ENCODE peak calls at places on chromosomes 12 and 14, in nine cellular contexts. H is endothelial cell; D is upper lobe of right lung; U is CD8-positive, alpha-beta T cell; L is GM23338; A is upper lobe of left lung; M is tibial nerve; J is fibroblast of pulmonary artery; V is fibroblast of mammary gland. G is an unnamed sample.

GRCh38 chr12:106188249-106188648 is 49.5 kb upstream of the NUAK1 start:
- DNase-seq in J (no peak), U (no peak), L (no peak), H (no peak), A (no peak), V (no peak), M (no peak), D (no peak), G (no peak)

GRCh38 chr14:71932229-71932951 is at the start of gene RGS6:
- DNase-seq in M (no peak), H (peak), J (peak), U (no peak), D (peak), V (no peak), L (peak), A (peak), G (no peak)

GRCh38 chr12:98418357-98419075 is 96.9 kb upstream of the TMPO start:
- DNase-seq in D (peak), L (peak), A (peak), J (peak), U (no peak), M (peak), V (peak), H (no peak), G (no peak)

GRCh38 chr12:83075471-83075870 is 388.8 kb downstream of the TMTC2 start:
- DNase-seq in M (no peak), V (no peak), D (no peak), U (no peak), A (no peak), H (no peak), L (no peak), J (no peak), G (no peak)

GRCh38 chr12:5276327-5276880 is 155.5 kb upstream of the NTF3 start:
- DNase-seq in L (no peak), M (no peak), U (no peak), A (no peak), D (no peak), H (no peak), J (no peak), V (no peak), G (no peak)

GRCh38 chr12:59431266-59431665 is 164.6 kb upstream of the SLC16A7 start:
- DNase-seq in L (peak), A (no peak), V (peak), U (no peak), H (no peak), M (no peak), D (no peak), J (peak), G (no peak)

GRCh38 chr12:95615735-95616134 is 64.5 kb upstream of the USP44 start:
- DNase-seq in A (no peak), M (no peak), U (no peak), H (no peak), D (no peak), J (peak), L (no peak), V (no peak), G (no peak)

GRCh38 chr14:28101992-28102391 is 664.6 kb upstream of the FOXG1 start:
- DNase-seq in J (peak), A (no peak), V (no peak), U (no peak), M (no peak), H (no peak), L (no peak), D (no peak), G (no peak)

GRCh38 chr12:53069621-53070410 is 9.4 kb downstream of the SPRYD3 start:
- DNase-seq in D (peak), J (no peak), H (no peak), A (no peak), L (no peak), M (peak), V (no peak), U (no peak), G (no peak)

GRCh38 chr12:2092890-2093289 is 40.1 kb downstream of the CACNA1C start:
- DNase-seq in J (no peak), U (no peak), D (peak), H (no peak), V (no peak), L (no peak), A (no peak), M (no peak), G (no peak)

GRCh38 chr12:113260127-113260526 is 38.9 kb downstream of the TPCN1 start:
- DNase-seq in L (no peak), D (no peak), V (no peak), J (no peak), A (no peak), H (no peak), U (no peak), M (no peak), G (no peak)

GRCh38 chr12:43766291-43766690 is 7.5 kb downstream of the IRAK4 start:
- DNase-seq in A (no peak), V (no peak), J (peak), H (no peak), M (no peak), L (no peak), D (no peak), U (no peak), G (no peak)

GRCh38 chr12:182381-182883 is 31.5 kb downstream of the SLC6A12 start:
- DNase-seq in H (no peak), V (peak), M (no peak), A (no peak), D (no peak), L (no peak), J (peak), U (no peak), G (no peak)

GRCh38 chr14:74568896-74569295 is 43.1 kb downstream of the LTBP2 start:
- DNase-seq in A (no peak), J (peak), U (no peak), L (no peak), H (no peak), D (no peak), V (peak), M (peak), G (no peak)

DNA sequence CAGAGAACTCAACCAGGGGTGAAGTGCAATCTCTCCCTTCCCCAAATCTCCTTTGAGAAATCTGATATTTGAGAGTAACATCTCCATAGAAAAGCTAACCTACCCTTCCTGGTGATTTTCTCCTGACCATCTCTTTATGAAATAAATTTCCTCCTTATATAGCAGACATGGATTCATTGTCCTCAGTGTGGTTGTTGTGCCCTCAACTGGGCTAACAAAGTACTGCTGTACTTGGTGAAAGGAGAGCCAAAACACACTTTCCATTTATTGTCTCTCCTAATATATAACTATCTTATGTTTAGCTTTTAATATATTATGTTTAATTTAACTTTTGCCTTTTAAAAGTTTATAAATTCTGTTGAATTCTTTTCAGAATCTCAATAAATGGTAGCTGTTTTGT is 65.1 kb upstream of the SLCO1B1 start:
- DNase-seq in V (no peak), J (peak), H (peak), L (peak), U (no peak), M (no peak), D (no peak), A (no peak), G (no peak)
- TF ChIP-seq CTCF in V (no peak), J (peak), H (no peak), L (peak), U (no peak), M (no peak), D (peak), A (no peak), G (no peak)

GRCh38 chr12:30301291-30301690 is 394.4 kb downstream of the IPO8 start:
- DNase-seq in A (no peak), L (no peak), H (no peak), U (no peak), V (no peak), M (no peak), J (no peak), D (no peak), G (no peak)

GRCh38 chr12:30308010-30308717 is 387.5 kb downstream of the IPO8 start:
- DNase-seq in M (no peak), J (no peak), A (no peak), L (no peak), U (no peak), H (no peak), D (no peak), V (no peak), G (no peak)

GRCh38 chr12:30304528-30304927 is 391.1 kb downstream of the IPO8 start:
- DNase-seq in D (no peak), J (no peak), H (no peak), V (no peak), U (no peak), M (no peak), L (peak), A (no peak), G (no peak)
- TF ChIP-seq CTCF in D (no peak), J (no peak), H (no peak), V (no peak), U (no peak), M (no peak), L (no peak), A (no peak), G (no peak)

GRCh38 chr14:63367742-63368364 is 49.1 kb upstream of the GPHB5 start:
- DNase-seq in H (no peak), U (no peak), A (no peak), V (no peak), M (no peak), D (no peak), L (no peak), J (no peak), G (no peak)
- TF ChIP-seq CTCF in H (no peak), U (no peak), A (no peak), V (no peak), M (no peak), D (no peak), L (peak), J (peak), G (no peak)

GRCh38 chr12:122834229-122834920 is 882 bp upstream of the HIP1R start:
- DNase-seq in J (peak), L (peak), U (peak), V (peak), H (peak), A (peak), M (peak), D (no peak), G (peak)
- TF ChIP-seq CTCF in J (peak), L (peak), U (no peak), V (no peak), H (no peak), A (peak), M (no peak), D (no peak), G (no peak)

GRCh38 chr12:18320036-18320617 is 58.8 kb downstream of the PIK3C2G start:
- DNase-seq in M (no peak), L (peak), J (peak), V (peak), D (no peak), A (peak), U (no peak), H (peak), G (no peak)
- TF ChIP-seq CTCF in M (no peak), L (peak), J (peak), V (peak), D (peak), A (peak), U (no peak), H (peak), G (peak)

DNA sequence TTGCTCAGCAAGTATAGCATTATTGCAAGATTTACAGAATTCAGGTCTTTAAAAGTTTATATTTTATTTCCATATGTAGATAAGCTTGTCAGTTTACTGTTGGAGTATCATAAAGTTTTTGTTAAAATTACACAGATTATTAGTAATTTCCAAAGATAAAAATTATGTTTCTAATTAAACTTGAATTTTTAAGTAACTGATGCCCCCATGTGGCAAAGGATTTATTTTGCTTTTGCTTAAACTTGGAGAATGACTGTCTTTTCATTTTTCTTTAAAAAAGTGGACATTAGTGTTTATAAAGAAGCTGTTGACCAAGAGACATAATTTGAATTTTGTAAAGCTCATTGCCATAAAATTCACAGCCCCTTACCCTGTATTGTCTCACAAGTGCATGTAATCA is 45.8 kb downstream of the ETNK1 start:
- DNase-seq in M (no peak), D (no peak), L (no peak), V (peak), H (no peak), J (peak), A (no peak), U (no peak), G (no peak)
- TF ChIP-seq CTCF in M (no peak), D (peak), L (no peak), V (peak), H (no peak), J (peak), A (no peak), U (no peak), G (peak)

GRCh38 chr12:131092911-131093901 is 139.5 kb downstream of the ADGRD1 start:
- DNase-seq in M (no peak), V (no peak), H (no peak), D (peak), L (no peak), A (peak), J (no peak), U (no peak), G (peak)
- TF ChIP-seq CTCF in M (no peak), V (no peak), H (no peak), D (no peak), L (no peak), A (no peak), J (no peak), U (no peak), G (no peak)

DNA sequence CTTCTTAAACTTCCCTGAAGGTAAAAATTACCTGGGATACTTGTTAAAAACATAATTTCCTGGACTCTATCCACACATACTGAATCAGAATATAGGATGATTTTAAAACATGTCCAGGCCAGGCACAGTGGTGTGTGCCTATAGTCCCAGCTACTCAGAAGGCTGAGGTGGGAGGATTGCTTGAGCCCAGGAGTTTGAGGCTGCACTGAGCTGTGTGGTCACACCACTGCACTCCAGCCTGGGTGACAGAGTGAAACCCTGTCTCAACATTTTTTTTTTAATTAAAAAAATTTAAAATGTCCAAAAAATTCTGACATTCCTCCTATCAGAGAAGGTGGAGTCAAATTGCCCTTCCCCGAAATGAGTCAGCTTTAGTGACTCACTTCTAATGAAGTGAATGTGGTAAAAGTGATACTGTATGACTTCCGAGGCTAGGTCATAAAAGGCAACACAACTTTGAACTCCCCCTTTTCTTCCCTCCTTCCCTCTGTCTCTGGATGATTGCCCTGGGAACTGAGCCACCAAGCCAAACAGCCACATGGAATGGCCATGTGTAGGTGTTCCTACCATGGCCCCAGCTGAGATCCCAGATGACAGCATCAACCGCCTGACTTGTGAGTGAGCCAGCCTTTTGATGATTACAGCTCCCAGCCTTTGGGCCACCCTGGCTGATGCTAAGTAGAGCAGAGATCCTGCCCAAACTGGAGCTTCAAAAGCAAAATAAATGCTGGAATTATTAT is 36.3 kb downstream of the LIMA1 start:
- DNase-seq in V (peak), J (peak), U (no peak), L (no peak), H (no peak), A (peak), M (peak), D (no peak), G (no peak)
- TF ChIP-seq CTCF in V (no peak), J (no peak), U (no peak), L (no peak), H (no peak), A (no peak), M (no peak), D (no peak), G (no peak)

DNA sequence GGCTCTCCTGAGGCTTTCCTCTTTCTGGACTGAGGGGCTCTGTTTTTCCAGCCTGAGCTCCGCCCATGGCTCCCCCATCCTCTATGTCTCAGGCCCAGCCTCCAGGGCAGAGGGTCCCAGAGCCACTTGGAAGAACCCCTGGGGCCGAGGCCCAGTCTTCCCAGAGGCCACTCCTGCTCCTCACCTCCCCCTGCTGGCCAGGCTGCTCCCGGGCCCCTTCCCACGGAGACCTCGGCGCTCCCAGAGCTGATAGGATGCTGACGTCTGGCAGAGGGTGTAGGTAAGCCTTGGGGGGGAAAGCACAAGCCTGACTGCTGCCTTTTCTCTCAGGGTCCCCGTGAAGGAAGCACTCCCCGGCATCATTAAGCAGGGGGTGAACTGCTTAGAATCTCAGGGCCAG is 51.4 kb downstream of the ERH start:
- DNase-seq in L (peak), D (no peak), A (no peak), V (no peak), J (peak), H (peak), U (no peak), M (no peak), G (no peak)
- TF ChIP-seq CTCF in L (peak), D (peak), A (peak), V (peak), J (peak), H (peak), U (no peak), M (peak), G (peak)

GRCh38 chr12:132169376-132169775 is 25.1 kb downstream of the NOC4L start:
- DNase-seq in H (no peak), U (no peak), J (no peak), M (no peak), D (peak), L (no peak), V (no peak), A (no peak), G (no peak)

GRCh38 chr12:132170094-132170636 is 25.9 kb downstream of the NOC4L start:
- DNase-seq in H (no peak), M (no peak), D (peak), V (peak), A (no peak), L (no peak), U (no peak), J (peak), G (no peak)

GRCh38 chr12:132167610-132168310 is 23.5 kb downstream of the NOC4L start:
- DNase-seq in M (no peak), U (no peak), H (no peak), L (no peak), J (no peak), V (peak), D (peak), A (no peak), G (no peak)

GRCh38 chr12:132166801-132167591 is 22.7 kb downstream of the NOC4L start:
- DNase-seq in A (no peak), L (no peak), M (no peak), V (no peak), U (no peak), J (no peak), D (peak), H (no peak), G (no peak)

DNA sequence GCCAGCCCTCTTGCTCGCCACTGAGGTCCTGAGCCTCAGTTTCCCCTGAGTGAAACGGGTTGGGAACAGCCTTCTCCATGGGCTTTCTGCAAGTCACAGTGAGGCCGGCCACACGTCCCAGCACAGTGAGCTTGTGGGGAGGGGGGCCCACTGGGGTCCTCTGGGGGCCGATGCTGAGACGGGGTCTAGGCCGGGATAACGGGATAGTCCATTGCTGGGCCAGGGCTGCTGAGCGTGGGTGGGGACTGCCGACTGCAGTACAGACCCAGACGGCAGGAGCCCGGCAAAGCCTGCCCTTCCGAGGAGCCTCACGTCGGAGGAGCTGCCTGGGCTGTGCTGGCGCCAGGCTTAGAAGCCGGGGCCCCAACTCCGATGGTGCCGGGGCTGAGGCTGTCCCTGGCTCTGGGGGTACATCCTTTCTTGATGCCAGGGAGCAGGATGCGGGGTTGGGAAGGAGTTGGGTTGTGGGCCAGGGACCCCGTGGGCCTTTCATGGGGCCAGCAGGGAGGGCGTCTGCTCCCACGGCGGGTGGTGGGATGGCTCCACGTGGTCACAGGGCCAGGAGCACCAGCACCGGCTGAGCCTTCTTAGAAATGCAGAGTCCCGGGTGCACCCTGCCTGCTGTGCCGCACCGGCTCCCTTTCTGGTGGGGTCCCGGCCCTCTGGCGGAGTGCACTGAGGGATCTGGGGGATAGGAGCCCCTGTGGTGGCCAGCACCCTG is 24.2 kb downstream of the NOC4L start:
- DNase-seq in L (no peak), A (no peak), D (peak), M (no peak), H (no peak), U (no peak), V (no peak), J (no peak), G (no peak)
- TF ChIP-seq CTCF in L (no peak), A (no peak), D (no peak), M (no peak), H (no peak), U (no peak), V (no peak), J (no peak), G (no peak)